ENCODE peak calls at places on chromosome 13, in nine cellular contexts. One of them, this sample, is unnamed.

GRCh38 chr13:47945738-47946137 is 55.3 kb downstream of the SUCLA2 start:
- DNase-seq in foreskin fibroblast: no peak
- DNase-seq in left ventricle myocardium inferior: no peak
- DNase-seq in suprapubic skin: no peak
- DNase-seq in breast epithelium: no peak
- DNase-seq in fibroblast of the aortic adventitia: peak; percentile 49
- DNase-seq in transverse colon: no peak
- DNase-seq in choroid plexus epithelial cell: peak; percentile 92
- DNase-seq in stomach: no peak
- DNase-seq in this sample: peak; percentile 70

GRCh38 chr13:113636266-113636963 is 21.6 kb downstream of the ATP4B start:
- DNase-seq in stomach: no peak
- DNase-seq in suprapubic skin: peak; percentile 70
- DNase-seq in transverse colon: no peak
- DNase-seq in fibroblast of the aortic adventitia: no peak
- DNase-seq in choroid plexus epithelial cell: no peak
- DNase-seq in foreskin fibroblast: no peak
- DNase-seq in breast epithelium: peak; percentile 37
- DNase-seq in left ventricle myocardium inferior: peak; percentile 1
- DNase-seq in this sample: no peak

GRCh38 chr13:91278888-91279287 is 68.6 kb upstream of the MIR17HG start:
- DNase-seq in foreskin fibroblast: no peak
- DNase-seq in choroid plexus epithelial cell: no peak
- DNase-seq in suprapubic skin: no peak
- DNase-seq in stomach: no peak
- DNase-seq in fibroblast of the aortic adventitia: no peak
- DNase-seq in breast epithelium: no peak
- DNase-seq in left ventricle myocardium inferior: no peak
- DNase-seq in transverse colon: no peak
- DNase-seq in this sample: no peak

GRCh38 chr13:71030789-71031188 is 836.2 kb downstream of the DACH1 start:
- DNase-seq in left ventricle myocardium inferior: no peak
- DNase-seq in foreskin fibroblast: no peak
- DNase-seq in choroid plexus epithelial cell: no peak
- DNase-seq in fibroblast of the aortic adventitia: no peak
- DNase-seq in suprapubic skin: no peak
- DNase-seq in stomach: no peak
- DNase-seq in breast epithelium: no peak
- DNase-seq in transverse colon: no peak
- DNase-seq in this sample: no peak

GRCh38 chr13:41177616-41178015 is 16.8 kb downstream of the KBTBD7 start:
- DNase-seq in foreskin fibroblast: no peak
- DNase-seq in breast epithelium: no peak
- DNase-seq in suprapubic skin: no peak
- DNase-seq in transverse colon: no peak
- DNase-seq in stomach: no peak
- DNase-seq in fibroblast of the aortic adventitia: no peak
- DNase-seq in choroid plexus epithelial cell: no peak
- DNase-seq in left ventricle myocardium inferior: no peak
- DNase-seq in this sample: no peak

GRCh38 chr13:110218601-110219201 is 88.3 kb downstream of the COL4A1 start:
- DNase-seq in fibroblast of the aortic adventitia: no peak
- DNase-seq in suprapubic skin: no peak
- DNase-seq in transverse colon: no peak
- DNase-seq in choroid plexus epithelial cell: peak; percentile 83
- DNase-seq in stomach: no peak
- DNase-seq in left ventricle myocardium inferior: no peak
- DNase-seq in foreskin fibroblast: no peak
- DNase-seq in breast epithelium: no peak
- DNase-seq in this sample: no peak

GRCh38 chr13:97574926-97575325 is 141.0 kb downstream of the RAP2A start:
- DNase-seq in suprapubic skin: no peak
- DNase-seq in transverse colon: peak; percentile 26
- DNase-seq in choroid plexus epithelial cell: peak; percentile 80
- DNase-seq in breast epithelium: no peak
- DNase-seq in foreskin fibroblast: no peak
- DNase-seq in stomach: no peak
- DNase-seq in fibroblast of the aortic adventitia: peak; percentile 40
- DNase-seq in left ventricle myocardium inferior: peak; percentile 21
- DNase-seq in this sample: peak; percentile 65

GRCh38 chr13:112781881-112782361 is 92.1 kb downstream of the ATP11A start:
- DNase-seq in fibroblast of the aortic adventitia: peak; percentile 39
- DNase-seq in stomach: peak; percentile 25
- DNase-seq in suprapubic skin: no peak
- DNase-seq in left ventricle myocardium inferior: peak; percentile 68
- DNase-seq in transverse colon: no peak
- DNase-seq in foreskin fibroblast: no peak
- DNase-seq in breast epithelium: no peak
- DNase-seq in choroid plexus epithelial cell: no peak
- DNase-seq in this sample: no peak

GRCh38 chr13:73138276-73138950 is 79.6 kb downstream of the KLF5 start:
- DNase-seq in fibroblast of the aortic adventitia: peak; percentile 40
- DNase-seq in suprapubic skin: no peak
- DNase-seq in foreskin fibroblast: peak; percentile 12
- DNase-seq in transverse colon: no peak
- DNase-seq in stomach: peak; percentile 69
- DNase-seq in breast epithelium: no peak
- DNase-seq in choroid plexus epithelial cell: peak; percentile 78
- DNase-seq in left ventricle myocardium inferior: no peak
- DNase-seq in this sample: peak; percentile 39

GRCh38 chr13:26628706-26629105 is 71.2 kb downstream of the WASF3 start:
- DNase-seq in transverse colon: peak; percentile 11
- DNase-seq in breast epithelium: no peak
- DNase-seq in choroid plexus epithelial cell: peak; percentile 76
- DNase-seq in suprapubic skin: no peak
- DNase-seq in left ventricle myocardium inferior: no peak
- DNase-seq in fibroblast of the aortic adventitia: peak; percentile 51
- DNase-seq in foreskin fibroblast: no peak
- DNase-seq in stomach: no peak
- DNase-seq in this sample: peak; percentile 24

GRCh38 chr13:25196971-25197370 is 24.9 kb upstream of the AMER2 start:
- DNase-seq in suprapubic skin: no peak
- DNase-seq in choroid plexus epithelial cell: no peak
- DNase-seq in left ventricle myocardium inferior: no peak
- DNase-seq in transverse colon: no peak
- DNase-seq in fibroblast of the aortic adventitia: no peak
- DNase-seq in breast epithelium: no peak
- DNase-seq in stomach: no peak
- DNase-seq in foreskin fibroblast: no peak
- DNase-seq in this sample: no peak

GRCh38 chr13:33105387-33106005 is 89.3 kb downstream of the KL start:
- DNase-seq in left ventricle myocardium inferior: no peak
- DNase-seq in suprapubic skin: no peak
- DNase-seq in fibroblast of the aortic adventitia: no peak
- DNase-seq in foreskin fibroblast: no peak
- DNase-seq in breast epithelium: no peak
- DNase-seq in choroid plexus epithelial cell: no peak
- DNase-seq in stomach: no peak
- DNase-seq in transverse colon: no peak
- DNase-seq in this sample: no peak

GRCh38 chr13:28411859-28412353 is 83.0 kb downstream of the FLT1 start:
- DNase-seq in stomach: no peak
- DNase-seq in choroid plexus epithelial cell: peak; percentile 34
- DNase-seq in transverse colon: no peak
- DNase-seq in foreskin fibroblast: no peak
- DNase-seq in breast epithelium: no peak
- DNase-seq in suprapubic skin: no peak
- DNase-seq in fibroblast of the aortic adventitia: no peak
- DNase-seq in left ventricle myocardium inferior: no peak
- DNase-seq in this sample: no peak

GRCh38 chr13:110047511-110047910 is 259.4 kb downstream of the COL4A1 start:
- DNase-seq in left ventricle myocardium inferior: peak; percentile 81
- DNase-seq in foreskin fibroblast: no peak
- DNase-seq in choroid plexus epithelial cell: peak; percentile 87
- DNase-seq in transverse colon: no peak
- DNase-seq in stomach: peak; percentile 75
- DNase-seq in breast epithelium: no peak
- DNase-seq in suprapubic skin: no peak
- DNase-seq in fibroblast of the aortic adventitia: peak; percentile 97
- DNase-seq in this sample: no peak

GRCh38 chr13:49356224-49356623 is 87.6 kb downstream of the CAB39L start:
- DNase-seq in transverse colon: no peak
- DNase-seq in foreskin fibroblast: peak; percentile 83
- DNase-seq in breast epithelium: no peak
- DNase-seq in stomach: no peak
- DNase-seq in suprapubic skin: no peak
- DNase-seq in choroid plexus epithelial cell: peak; percentile 92
- DNase-seq in left ventricle myocardium inferior: no peak
- DNase-seq in fibroblast of the aortic adventitia: peak; percentile 93
- DNase-seq in this sample: no peak

GRCh38 chr13:43307221-43307920 is 284.0 kb downstream of the DNAJC15 start:
- DNase-seq in fibroblast of the aortic adventitia: no peak
- DNase-seq in foreskin fibroblast: no peak
- DNase-seq in choroid plexus epithelial cell: no peak
- DNase-seq in transverse colon: no peak
- DNase-seq in breast epithelium: no peak
- DNase-seq in left ventricle myocardium inferior: no peak
- DNase-seq in suprapubic skin: no peak
- DNase-seq in stomach: no peak
- DNase-seq in this sample: no peak

GRCh38 chr13:43305416-43305815 is 282.0 kb downstream of the DNAJC15 start:
- DNase-seq in foreskin fibroblast: peak; percentile 59
- DNase-seq in breast epithelium: no peak
- DNase-seq in choroid plexus epithelial cell: no peak
- DNase-seq in transverse colon: no peak
- DNase-seq in suprapubic skin: no peak
- DNase-seq in fibroblast of the aortic adventitia: peak; percentile 35
- DNase-seq in stomach: no peak
- DNase-seq in left ventricle myocardium inferior: no peak
- DNase-seq in this sample: no peak

GRCh38 chr13:43309301-43309700 is 285.9 kb downstream of the DNAJC15 start:
- DNase-seq in foreskin fibroblast: peak; percentile 43
- DNase-seq in suprapubic skin: no peak
- DNase-seq in transverse colon: no peak
- DNase-seq in stomach: no peak
- DNase-seq in breast epithelium: no peak
- DNase-seq in choroid plexus epithelial cell: no peak
- DNase-seq in fibroblast of the aortic adventitia: no peak
- DNase-seq in left ventricle myocardium inferior: no peak
- DNase-seq in this sample: no peak

GRCh38 chr13:43306364-43306763 is 283.0 kb downstream of the DNAJC15 start:
- DNase-seq in stomach: no peak
- DNase-seq in foreskin fibroblast: no peak
- DNase-seq in left ventricle myocardium inferior: no peak
- DNase-seq in choroid plexus epithelial cell: no peak
- DNase-seq in suprapubic skin: no peak
- DNase-seq in breast epithelium: no peak
- DNase-seq in transverse colon: no peak
- DNase-seq in fibroblast of the aortic adventitia: no peak
- DNase-seq in this sample: no peak

GRCh38 chr13:43307921-43308433 is 284.6 kb downstream of the DNAJC15 start:
- DNase-seq in foreskin fibroblast: peak; percentile 95
- DNase-seq in transverse colon: peak; percentile 75
- DNase-seq in stomach: peak; percentile 80
- DNase-seq in fibroblast of the aortic adventitia: peak; percentile 80
- DNase-seq in left ventricle myocardium inferior: peak; percentile 87
- DNase-seq in breast epithelium: peak; percentile 89
- DNase-seq in suprapubic skin: peak; percentile 87
- DNase-seq in choroid plexus epithelial cell: peak; percentile 95
- DNase-seq in this sample: peak; percentile 93
- TF ChIP-seq CTCF in foreskin fibroblast: no peak
- TF ChIP-seq CTCF in transverse colon: no peak
- TF ChIP-seq CTCF in stomach: no peak
- TF ChIP-seq CTCF in fibroblast of the aortic adventitia: no peak
- TF ChIP-seq CTCF in left ventricle myocardium inferior: no peak
- TF ChIP-seq CTCF in breast epithelium: no peak
- TF ChIP-seq CTCF in suprapubic skin: no peak
- TF ChIP-seq CTCF in choroid plexus epithelial cell: peak; percentile 27
- TF ChIP-seq CTCF in this sample: no peak

DNA sequence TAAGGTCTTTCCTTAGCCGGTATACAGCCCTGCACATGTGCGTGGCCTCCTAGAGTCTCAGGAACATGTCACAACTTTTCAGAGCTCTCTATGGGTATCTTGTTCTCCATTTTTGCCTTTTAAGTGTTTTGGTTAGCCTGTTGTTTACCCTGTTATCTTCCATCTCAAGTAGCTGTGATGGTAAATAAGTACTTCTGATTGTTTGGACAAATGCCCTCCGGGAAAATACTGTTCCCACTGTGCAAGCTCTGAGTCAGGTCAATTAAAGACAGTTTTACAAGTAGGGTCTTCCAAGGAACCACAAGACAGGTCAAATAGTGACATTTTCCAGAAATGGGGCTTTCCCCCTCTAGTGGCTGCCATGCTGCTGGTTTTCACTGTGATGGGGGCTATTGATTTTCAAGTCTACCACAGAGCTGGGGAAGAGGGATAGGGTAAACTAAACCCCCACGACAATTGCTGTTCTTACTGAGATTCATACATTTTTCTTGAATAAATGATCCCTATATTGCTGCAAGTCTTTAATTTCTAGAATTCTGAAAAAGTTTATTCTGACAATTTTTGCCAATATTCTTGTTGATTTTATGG is 109.5 kb downstream of the TM9SF2 start:
- DNase-seq in left ventricle myocardium inferior: no peak
- DNase-seq in choroid plexus epithelial cell: no peak
- DNase-seq in fibroblast of the aortic adventitia: no peak
- DNase-seq in foreskin fibroblast: no peak
- DNase-seq in suprapubic skin: no peak
- DNase-seq in stomach: no peak
- DNase-seq in transverse colon: no peak
- DNase-seq in breast epithelium: no peak
- DNase-seq in this sample: no peak
- TF ChIP-seq CTCF in left ventricle myocardium inferior: no peak
- TF ChIP-seq CTCF in choroid plexus epithelial cell: peak; percentile 33
- TF ChIP-seq CTCF in fibroblast of the aortic adventitia: no peak
- TF ChIP-seq CTCF in foreskin fibroblast: peak; percentile 5
- TF ChIP-seq CTCF in suprapubic skin: no peak
- TF ChIP-seq CTCF in stomach: no peak
- TF ChIP-seq CTCF in transverse colon: no peak
- TF ChIP-seq CTCF in breast epithelium: no peak
- TF ChIP-seq CTCF in this sample: no peak

GRCh38 chr13:88005188-88005587 is 334.0 kb downstream of the SLITRK5 start:
- DNase-seq in transverse colon: no peak
- DNase-seq in stomach: no peak
- DNase-seq in left ventricle myocardium inferior: no peak
- DNase-seq in foreskin fibroblast: no peak
- DNase-seq in breast epithelium: no peak
- DNase-seq in choroid plexus epithelial cell: peak; percentile 13
- DNase-seq in fibroblast of the aortic adventitia: no peak
- DNase-seq in suprapubic skin: no peak
- DNase-seq in this sample: peak; percentile 3
- TF ChIP-seq CTCF in transverse colon: no peak
- TF ChIP-seq CTCF in stomach: no peak
- TF ChIP-seq CTCF in left ventricle myocardium inferior: no peak
- TF ChIP-seq CTCF in foreskin fibroblast: no peak
- TF ChIP-seq CTCF in breast epithelium: no peak
- TF ChIP-seq CTCF in choroid plexus epithelial cell: peak; percentile 28
- TF ChIP-seq CTCF in fibroblast of the aortic adventitia: no peak
- TF ChIP-seq CTCF in suprapubic skin: no peak
- TF ChIP-seq CTCF in this sample: peak; percentile 41

DNA sequence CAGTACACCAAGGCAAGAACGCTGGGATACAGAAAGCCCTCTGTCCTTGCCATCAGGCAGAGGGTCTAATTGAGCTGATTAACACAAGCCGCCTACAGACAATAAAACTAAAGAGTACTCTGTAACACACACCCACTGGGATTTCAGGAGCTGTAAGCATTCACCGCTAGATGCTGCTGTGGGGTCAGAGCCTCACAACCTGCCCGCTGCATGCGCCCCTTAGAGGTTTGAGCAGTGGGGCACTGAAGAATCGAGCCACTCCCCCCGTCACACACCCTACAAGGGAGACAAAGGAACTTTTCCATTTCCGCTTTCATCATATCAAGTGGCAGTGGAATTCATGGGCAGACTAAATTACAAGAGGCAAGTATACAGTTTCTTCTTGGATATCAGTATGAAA is 1080.6 kb downstream of the PCDH17 start:
- DNase-seq in fibroblast of the aortic adventitia: no peak
- DNase-seq in stomach: no peak
- DNase-seq in foreskin fibroblast: no peak
- DNase-seq in left ventricle myocardium inferior: no peak
- DNase-seq in transverse colon: no peak
- DNase-seq in suprapubic skin: no peak
- DNase-seq in choroid plexus epithelial cell: no peak
- DNase-seq in breast epithelium: no peak
- DNase-seq in this sample: no peak
- TF ChIP-seq CTCF in fibroblast of the aortic adventitia: no peak
- TF ChIP-seq CTCF in stomach: no peak
- TF ChIP-seq CTCF in foreskin fibroblast: no peak
- TF ChIP-seq CTCF in left ventricle myocardium inferior: no peak
- TF ChIP-seq CTCF in transverse colon: no peak
- TF ChIP-seq CTCF in suprapubic skin: no peak
- TF ChIP-seq CTCF in choroid plexus epithelial cell: no peak
- TF ChIP-seq CTCF in breast epithelium: no peak
- TF ChIP-seq CTCF in this sample: no peak

This sample was measured in MCF 10A.